ENCODE peak calls at places on chromosomes 2 and 18, in eight cellular contexts. K is endodermal cell, V is prostate gland, U is OCI-LY7, B is IMR-90, S is right atrium auricular region, C is transverse colon, J is HepG2. R is an unnamed sample.

GRCh38 chr2:229174794-229175529 is 96.1 kb downstream of the PID1 start:
- DNase-seq in K (no peak), V (no peak), U (no peak), B (peak; percentile 3), S (no peak), C (no peak), J (no peak), R (no peak)

GRCh38 chr2:241532733-241533601 is 24.6 kb upstream of the STK25 start:
- DNase-seq in K (no peak), V (no peak), U (no peak), B (no peak), S (no peak), C (no peak), J (no peak), R (no peak)

GRCh38 chr2:59389240-59389639 is 1148.1 kb upstream of the FANCL start:
- DNase-seq in K (no peak), V (peak; percentile 54), U (no peak), B (no peak), S (no peak), C (no peak), J (no peak), R (no peak)

GRCh38 chr18:13048061-13048605 is 57.0 kb downstream of the CEP192 start:
- DNase-seq in K (no peak), V (no peak), U (no peak), B (no peak), S (no peak), C (no peak), J (no peak), R (no peak)

GRCh38 chr2:143778981-143779380 is 649.8 kb downstream of the ARHGAP15 start:
- DNase-seq in K (peak; percentile 86), V (no peak), U (no peak), B (peak; percentile 62), S (no peak), C (no peak), J (no peak), R (no peak)

GRCh38 chr2:215601990-215602721 is 166.3 kb upstream of the FN1 start:
- DNase-seq in K (no peak), V (no peak), U (no peak), B (peak; percentile 88), S (no peak), C (no peak), J (no peak), R (no peak)

GRCh38 chr2:1749750-1750149 is 5.4 kb upstream of the PXDN start:
- DNase-seq in K (peak; percentile 35), V (no peak), U (no peak), B (no peak), S (peak; percentile 48), C (no peak), J (no peak), R (no peak)

GRCh38 chr2:177983183-177983788 is 89.3 kb downstream of the PDE11A start:
- DNase-seq in K (peak; percentile 65), V (no peak), U (peak; percentile 41), B (peak; percentile 71), S (no peak), C (peak; percentile 16), J (peak; percentile 53), R (peak; percentile 7)

GRCh38 chr2:239315308-239315707 is 85.5 kb downstream of the HDAC4 start:
- DNase-seq in K (no peak), V (no peak), U (no peak), B (no peak), S (no peak), C (peak; percentile 6), J (no peak), R (no peak)

GRCh38 chr2:20065885-20066602 is 14.6 kb upstream of the LAPTM4A start:
- DNase-seq in K (no peak), V (peak; percentile 48), U (no peak), B (peak; percentile 60), S (no peak), C (peak; percentile 72), J (peak; percentile 95), R (peak; percentile 70)

GRCh38 chr2:53880756-53881155 is 21.0 kb upstream of the GPR75 start:
- DNase-seq in K (no peak), V (no peak), U (no peak), B (peak; percentile 79), S (no peak), C (no peak), J (no peak), R (no peak)

GRCh38 chr18:51751901-51752300 is 554.4 kb upstream of the MEX3C start:
- DNase-seq in K (no peak), V (no peak), U (no peak), B (no peak), S (no peak), C (no peak), J (no peak), R (no peak)

GRCh38 chr2:122083256-122084048 is 328.0 kb downstream of the TSN start:
- DNase-seq in K (no peak), V (no peak), U (no peak), B (no peak), S (no peak), C (no peak), J (no peak), R (no peak)

GRCh38 chr18:48777026-48777736 is 173.6 kb downstream of the SMAD7 start:
- DNase-seq in K (peak; percentile 92), V (peak; percentile 40), U (peak; percentile 68), B (peak; percentile 20), S (peak; percentile 80), C (peak; percentile 74), J (peak; percentile 44), R (peak; percentile 81)

GRCh38 chr18:48776641-48777025 is 174.1 kb downstream of the SMAD7 start:
- DNase-seq in K (no peak), V (no peak), U (no peak), B (no peak), S (no peak), C (no peak), J (no peak), R (no peak)

GRCh38 chr18:48774941-48775340 is 175.8 kb downstream of the SMAD7 start:
- DNase-seq in K (no peak), V (no peak), U (no peak), B (no peak), S (no peak), C (no peak), J (no peak), R (no peak)

GRCh38 chr18:48776161-48776555 is 174.6 kb downstream of the SMAD7 start:
- DNase-seq in K (no peak), V (no peak), U (no peak), B (no peak), S (no peak), C (no peak), J (no peak), R (peak; percentile 39)

DNA sequence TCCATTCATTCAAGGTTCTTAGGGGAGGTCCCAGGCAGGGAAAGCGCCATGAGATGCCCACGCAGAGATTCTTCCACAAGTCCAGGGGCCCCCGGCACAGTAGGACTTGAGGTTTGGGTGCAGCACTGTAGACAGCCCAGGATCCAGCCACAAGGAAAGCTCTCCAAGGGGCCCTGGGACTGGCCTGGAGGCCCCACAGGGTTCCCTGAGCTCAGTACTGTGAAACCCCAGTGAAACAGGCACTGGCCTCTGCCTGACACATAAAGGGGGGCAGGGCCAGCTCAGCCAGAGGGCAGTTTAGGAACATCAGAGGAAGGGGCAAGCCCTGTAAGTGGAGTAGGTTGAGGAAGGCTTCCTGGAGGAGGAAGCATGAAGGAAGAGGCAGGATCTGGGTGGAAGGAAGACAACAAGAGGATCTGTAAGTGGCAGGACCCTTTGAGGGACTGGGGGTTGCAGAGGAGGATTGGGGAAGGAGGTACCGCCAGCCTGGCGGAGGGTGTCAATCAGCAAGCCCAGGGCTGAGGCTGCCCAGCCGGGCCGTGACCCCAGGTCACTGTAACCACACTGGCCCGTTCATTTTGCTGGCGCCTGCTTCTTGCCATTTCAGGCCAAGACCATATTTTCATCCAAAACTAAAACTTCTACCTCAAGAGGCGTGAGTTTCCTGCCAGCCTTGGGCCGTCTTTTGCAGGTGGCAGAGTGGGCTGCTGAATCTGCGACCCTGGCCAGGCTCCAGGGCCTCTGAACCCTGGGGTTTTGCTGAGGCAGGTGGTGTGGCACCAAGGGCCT is 175.2 kb downstream of the SMAD7 start:
- DNase-seq in K (no peak), V (no peak), U (no peak), B (no peak), S (no peak), C (no peak), J (no peak), R (no peak)
- H3K4me1 ChIP-seq in K (peaks cover 4% of the 10 kb centered on the region), V (no peaks in the 10 kb centered on the region), U (peaks cover 31% of the 10 kb centered on the region), B (peaks cover 24% of the 10 kb centered on the region), S (peaks cover 83% of the 10 kb centered on the region), C (peaks cover 31% of the 10 kb centered on the region), J (peaks cover 33% of the 10 kb centered on the region), R (peaks cover 44% of the 10 kb centered on the region)

GRCh38 chr2:98026927-98027522 is 31.3 kb upstream of the TMEM131 start:
- DNase-seq in K (no peak), V (no peak), U (peak; percentile 86), B (no peak), S (peak; percentile 52), C (no peak), J (no peak), R (no peak)

GRCh38 chr2:98028931-98029717 is 33.4 kb upstream of the TMEM131 start:
- DNase-seq in K (peak; percentile 30), V (no peak), U (no peak), B (no peak), S (peak; percentile 28), C (no peak), J (no peak), R (no peak)

GRCh38 chr2:98026292-98026691 is 30.5 kb upstream of the TMEM131 start:
- DNase-seq in K (no peak), V (no peak), U (no peak), B (no peak), S (peak; percentile 57), C (no peak), J (no peak), R (no peak)

GRCh38 chr2:98027955-98028593 is 32.3 kb upstream of the TMEM131 start:
- DNase-seq in K (no peak), V (no peak), U (no peak), B (peak; percentile 68), S (no peak), C (no peak), J (no peak), R (no peak)

DNA sequence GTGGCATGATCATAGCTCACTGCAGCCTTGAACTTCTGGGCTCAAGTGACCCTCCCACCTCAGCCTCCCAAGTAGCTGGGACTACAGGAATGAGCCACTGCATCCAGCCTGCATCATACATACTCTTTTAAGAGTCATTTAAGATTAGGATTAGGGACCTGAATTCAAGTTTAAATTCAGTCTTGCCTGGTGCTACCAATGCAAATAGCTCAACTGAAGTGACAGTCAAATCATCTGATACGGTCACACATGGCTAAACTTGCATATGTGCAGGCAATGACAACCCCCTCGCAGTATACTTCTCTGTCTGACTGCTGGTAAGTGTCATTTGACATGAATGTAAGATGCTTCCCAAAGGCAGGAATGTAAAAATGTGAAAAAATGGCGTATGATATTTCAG is 31.8 kb upstream of the TMEM131 start:
- DNase-seq in K (no peak), V (no peak), U (peak; percentile 84), B (no peak), S (no peak), C (no peak), J (no peak), R (no peak)
- H3K27ac ChIP-seq in K (no peak overlapping the region), V (no peak overlapping the region), U (peak overlapping the region; percentile 90), B (no peak overlapping the region), S (no peak overlapping the region), C (no peak overlapping the region), J (no peak overlapping the region), R (no peak overlapping the region)

GRCh38 chr2:88191722-88192042 is 21.5 kb downstream of the THNSL2 start:
- DNase-seq in K (no peak), V (no peak), U (no peak), B (no peak), S (no peak), C (no peak), J (no peak), R (no peak)
- TF ChIP-seq CTCF in K (peak; percentile 24), V (no peak), U (peak; percentile 17), B (no peak), S (no peak), C (peak; percentile 5), J (no peak), R (no peak)

GRCh38 chr2:196245746-196246145 is 74.4 kb upstream of the STK17B start:
- DNase-seq in K (no peak), V (no peak), U (no peak), B (no peak), S (no peak), C (no peak), J (no peak), R (no peak)
- H3K4me1 ChIP-seq in K (no peaks in the 10 kb centered on the region), V (peaks cover 2% of the 10 kb centered on the region), U (peaks cover 69% of the 10 kb centered on the region), B (peaks cover 10% of the 10 kb centered on the region), S (peaks cover 15% of the 10 kb centered on the region), C (peaks cover 35% of the 10 kb centered on the region), J (no peaks in the 10 kb centered on the region), R (no peaks in the 10 kb centered on the region)